ENCODE peak calls at places on chromosomes 6 and 20, in eight cellular contexts. U, W, Z, I, N, H, C and Q are unnamed samples.
A peak's percentile ranks its signal among the peaks of the same experiment; 100 is the strongest.

GRCh38 chr6:78850621-78851020 is 16.7 kb upstream of the IRAK1BP1 start:
- DNase-seq in U (no peak), W (no peak), Z (no peak), I (no peak), N (no peak), H (no peak), C (no peak), Q (no peak)

GRCh38 chr20:19981091-19981490 is 36.1 kb upstream of the NAA20 start:
- DNase-seq in U (no peak), W (peak; percentile 48), Z (no peak), I (no peak), N (no peak), H (no peak), C (no peak), Q (no peak)

GRCh38 chr6:132995432-132995831 is 181.1 kb downstream of the RPS12 start:
- DNase-seq in U (no peak), W (no peak), Z (no peak), I (no peak), N (no peak), H (no peak), C (no peak), Q (peak; percentile 3)

GRCh38 chr6:129853996-129854711 is 7.0 kb downstream of the TMEM244 start:
- DNase-seq in U (no peak), W (no peak), Z (no peak), I (no peak), N (no peak), H (no peak), C (no peak), Q (no peak)

GRCh38 chr20:61014486-61014885 is 237.6 kb upstream of the CDH4 start:
- DNase-seq in U (no peak), W (no peak), Z (no peak), I (no peak), N (no peak), H (no peak), C (no peak), Q (no peak)

GRCh38 chr6:116883005-116883404 is 6.0 kb downstream of the RFX6 start:
- DNase-seq in U (no peak), W (no peak), Z (no peak), I (no peak), N (no peak), H (no peak), C (no peak), Q (no peak)

GRCh38 chr6:153092082-153093013 is 38.7 kb downstream of the RGS17 start:
- DNase-seq in U (no peak), W (no peak), Z (no peak), I (no peak), N (no peak), H (peak; percentile 74), C (no peak), Q (no peak)

GRCh38 chr6:161137839-161138544 is 135.9 kb downstream of the AGPAT4 start:
- DNase-seq in U (peak; percentile 46), W (no peak), Z (no peak), I (no peak), N (no peak), H (no peak), C (no peak), Q (no peak)

GRCh38 chr20:38165089-38165965 is at the start of gene TGM2:
- DNase-seq in U (peak; percentile 95), W (peak; percentile 70), Z (no peak), I (peak; percentile 86), N (peak; percentile 94), H (no peak), C (peak; percentile 81), Q (no peak)

GRCh38 chr20:36644032-36644712 is 1.8 kb downstream of the SLA2 start:
- DNase-seq in U (no peak), W (no peak), Z (peak; percentile 79), I (no peak), N (peak; percentile 81), H (no peak), C (no peak), Q (no peak)

GRCh38 chr6:168960557-168960956 is 293.1 kb downstream of the THBS2 start:
- DNase-seq in U (no peak), W (no peak), Z (no peak), I (peak; percentile 32), N (no peak), H (no peak), C (no peak), Q (no peak)

GRCh38 chr6:77292564-77293546 is 170.4 kb downstream of the HTR1B start:
- DNase-seq in U (no peak), W (no peak), Z (no peak), I (no peak), N (no peak), H (peak; percentile 21), C (no peak), Q (no peak)

GRCh38 chr6:119856136-119856535 is 506.6 kb upstream of the MAN1A1 start:
- DNase-seq in U (no peak), W (no peak), Z (no peak), I (no peak), N (no peak), H (no peak), C (no peak), Q (no peak)

GRCh38 chr6:73242001-73242400 is 16.7 kb upstream of the KHDC1L start:
- DNase-seq in U (no peak), W (no peak), Z (no peak), I (no peak), N (no peak), H (no peak), C (no peak), Q (no peak)

GRCh38 chr6:27505209-27506027 is 32.5 kb upstream of the ZNF184 start:
- DNase-seq in U (no peak), W (peak; percentile 29), Z (peak; percentile 71), I (no peak), N (no peak), H (no peak), C (no peak), Q (no peak)

DNA sequence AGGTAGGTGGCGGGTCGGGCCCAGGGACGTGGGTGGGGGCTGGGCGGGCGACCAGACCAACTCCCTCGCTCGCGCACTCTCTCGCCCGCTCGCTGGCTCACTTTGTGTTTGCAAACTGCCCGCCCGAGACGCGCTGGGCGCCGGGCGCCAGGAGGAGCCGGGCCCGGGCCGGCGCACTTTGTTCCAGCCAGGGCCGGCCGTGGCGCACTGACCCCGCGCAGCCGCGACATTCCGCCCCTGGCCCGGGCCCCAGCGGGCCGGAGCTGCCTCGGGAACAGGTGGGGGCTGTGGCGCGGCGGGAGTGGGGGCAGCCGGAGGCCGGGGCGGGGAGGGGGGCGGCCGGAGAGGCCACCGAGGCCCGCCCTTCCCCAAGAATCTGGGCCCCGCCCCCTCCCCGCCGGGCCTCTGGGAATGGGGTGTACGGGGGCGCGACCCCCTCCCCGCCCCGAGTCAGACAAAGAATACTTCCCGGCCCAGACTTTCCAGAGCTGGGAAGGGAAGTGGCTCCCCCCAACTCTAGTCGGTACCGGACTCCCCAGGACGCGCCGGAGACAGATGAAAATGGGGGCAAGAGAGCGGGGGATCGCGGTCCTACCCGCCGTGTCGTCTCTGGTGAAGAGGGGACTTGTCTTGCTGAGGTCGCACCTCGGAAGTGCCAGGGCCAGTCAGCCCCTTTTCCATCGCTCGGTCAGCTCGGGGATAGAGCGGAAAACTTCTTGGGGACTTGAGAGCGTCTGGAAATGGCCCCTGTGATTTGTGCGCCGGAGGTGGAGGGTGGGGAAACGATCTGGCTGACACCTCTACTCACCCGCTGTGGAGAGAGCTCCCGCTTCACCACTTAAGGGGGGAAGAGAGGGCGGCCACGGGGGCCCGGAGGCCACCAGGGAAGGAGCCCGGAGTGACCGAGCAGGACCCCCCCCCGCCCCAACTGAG is 951 bp downstream of the FOXP4 start:
- DNase-seq in U (peak; percentile 87), W (peak; percentile 58), Z (peak; percentile 46), I (peak; percentile 42), N (peak; percentile 84), H (no peak), C (no peak), Q (no peak)
- H3K27ac ChIP-seq in U (peak overlapping the region; percentile 37), W (peak overlapping the region; percentile 48), Z (no peak overlapping the region), I (peak overlapping the region; percentile 87), N (peak overlapping the region; percentile 72), H (no peak overlapping the region), C (peak overlapping the region; percentile 63), Q (no peak overlapping the region)

GRCh38 chr20:46060301-46060881 is 29.4 kb downstream of the NCOA5 start:
- DNase-seq in U (no peak), W (no peak), Z (no peak), I (no peak), N (no peak), H (no peak), C (no peak), Q (no peak)
- H3K27ac ChIP-seq in U (no peak overlapping the region), W (no peak overlapping the region), Z (no peak overlapping the region), I (peak overlapping the region; percentile 3), N (peak overlapping the region; percentile 69), H (no peak overlapping the region), C (no peak overlapping the region), Q (peak overlapping the region; percentile 62)

DNA sequence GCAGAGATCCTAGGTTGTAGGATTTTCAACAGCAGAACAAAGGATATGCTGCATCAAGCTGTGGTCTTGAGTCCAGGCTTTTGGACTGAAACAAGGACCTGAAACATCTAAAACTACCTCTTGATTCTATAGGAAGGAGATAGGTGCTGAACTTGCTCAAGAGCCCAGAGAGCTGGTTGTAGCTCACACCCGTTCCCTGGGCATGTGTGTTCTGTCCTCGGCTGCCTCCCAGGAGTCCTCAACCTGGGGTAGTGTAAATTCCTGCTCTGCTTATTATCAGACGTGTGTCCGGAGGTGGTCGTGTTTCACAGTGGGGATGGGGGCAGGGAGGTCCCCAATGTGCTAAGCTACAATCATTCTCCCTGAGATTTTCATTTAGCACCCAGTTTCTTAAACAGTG is 4.8 kb downstream of the NOP56 start:
- DNase-seq in U (no peak), W (no peak), Z (no peak), I (no peak), N (no peak), H (no peak), C (no peak), Q (no peak)
- H3K27ac ChIP-seq in U (no peak overlapping the region), W (no peak overlapping the region), Z (no peak overlapping the region), I (no peak overlapping the region), N (no peak overlapping the region), H (no peak overlapping the region), C (no peak overlapping the region), Q (no peak overlapping the region)

DNA sequence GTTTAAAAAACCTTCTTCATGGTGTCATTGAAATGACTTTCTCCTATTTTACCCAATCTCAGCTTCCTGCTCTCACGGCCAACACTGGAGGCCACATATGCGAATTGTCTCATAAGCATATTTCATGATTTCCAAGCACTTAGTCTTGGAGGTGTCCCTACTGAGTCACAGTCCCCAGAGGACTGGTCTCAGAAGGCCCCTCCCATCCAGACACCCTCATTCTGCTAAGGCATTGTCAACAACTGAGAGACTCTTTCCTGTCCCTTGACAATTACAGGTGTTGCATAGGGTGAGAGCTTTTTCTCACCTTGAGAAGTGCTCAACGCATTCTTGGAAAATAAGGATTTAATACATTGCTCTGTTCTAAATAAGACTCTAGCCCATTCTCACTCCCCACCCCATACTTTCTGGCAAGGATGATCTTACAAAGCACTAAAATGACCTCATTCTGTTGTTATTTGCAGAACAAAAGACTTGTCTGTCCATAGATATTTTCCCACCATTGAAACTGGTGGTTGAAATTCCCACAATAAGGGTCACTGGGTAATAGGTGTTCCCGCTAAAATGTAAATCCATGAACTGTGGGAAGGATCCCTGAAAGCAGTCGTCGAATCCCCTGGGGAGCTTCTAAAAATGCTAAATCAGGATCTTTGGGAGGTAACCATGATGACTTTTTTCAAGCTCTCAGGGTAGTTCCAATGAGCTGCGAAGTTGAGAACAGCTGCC is 32.3 kb upstream of the SLC22A23 start:
- DNase-seq in U (no peak), W (no peak), Z (no peak), I (no peak), N (no peak), H (no peak), C (no peak), Q (no peak)
- H3K27ac ChIP-seq in U (no peak overlapping the region), W (no peak overlapping the region), Z (no peak overlapping the region), I (peak overlapping the region; percentile 43), N (no peak overlapping the region), H (no peak overlapping the region), C (no peak overlapping the region), Q (no peak overlapping the region)